ENCODE peak calls at places on chromosome 17, in six cellular contexts. One of them, this sample, is unnamed.

GRCh38 chr17:1008008-1008761 is 11.3 kb downstream of the TIMM22 start:
- DNase-seq in osteoblast: peak; percentile 73
- DNase-seq in progenitor cell of endocrine pancreas: no peak
- DNase-seq in right lobe of liver: no peak
- DNase-seq in GM20000: no peak
- DNase-seq in HFFc6: no peak
- DNase-seq in this sample: no peak

GRCh38 chr17:16135461-16135860 is 79.9 kb downstream of the NCOR1 start:
- DNase-seq in osteoblast: no peak
- DNase-seq in progenitor cell of endocrine pancreas: no peak
- DNase-seq in right lobe of liver: no peak
- DNase-seq in GM20000: no peak
- DNase-seq in HFFc6: no peak
- DNase-seq in this sample: no peak

GRCh38 chr17:5118219-5118618 is 2.4 kb downstream of the USP6 start:
- DNase-seq in osteoblast: no peak
- DNase-seq in progenitor cell of endocrine pancreas: no peak
- DNase-seq in right lobe of liver: no peak
- DNase-seq in GM20000: no peak
- DNase-seq in HFFc6: no peak
- DNase-seq in this sample: peak; percentile 57

GRCh38 chr17:145671-146541 is 8.5 kb downstream of the SCGB1C2 start:
- DNase-seq in osteoblast: peak; percentile 79
- DNase-seq in progenitor cell of endocrine pancreas: no peak
- DNase-seq in right lobe of liver: peak; percentile 19
- DNase-seq in GM20000: no peak
- DNase-seq in HFFc6: no peak
- DNase-seq in this sample: peak; percentile 75

GRCh38 chr17:79979201-79979840 is 56.4 kb downstream of the TBC1D16 start:
- DNase-seq in osteoblast: peak; percentile 65
- DNase-seq in progenitor cell of endocrine pancreas: no peak
- DNase-seq in right lobe of liver: peak; percentile 15
- DNase-seq in GM20000: no peak
- DNase-seq in HFFc6: no peak
- DNase-seq in this sample: peak; percentile 86

GRCh38 chr17:19867094-19867653 is 562 bp downstream of the ULK2 start:
- DNase-seq in osteoblast: peak; percentile 94
- DNase-seq in progenitor cell of endocrine pancreas: peak; percentile 57
- DNase-seq in right lobe of liver: peak; percentile 83
- DNase-seq in GM20000: peak; percentile 80
- DNase-seq in HFFc6: peak; percentile 27
- DNase-seq in this sample: peak; percentile 75

GRCh38 chr17:32396343-32396742 is 46.4 kb downstream of the ZNF207 start:
- DNase-seq in osteoblast: no peak
- DNase-seq in progenitor cell of endocrine pancreas: no peak
- DNase-seq in right lobe of liver: no peak
- DNase-seq in GM20000: no peak
- DNase-seq in HFFc6: no peak
- DNase-seq in this sample: no peak

GRCh38 chr17:5225668-5226457 is 8.8 kb downstream of the SCIMP start:
- DNase-seq in osteoblast: peak; percentile 52
- DNase-seq in progenitor cell of endocrine pancreas: no peak
- DNase-seq in right lobe of liver: no peak
- DNase-seq in GM20000: peak; percentile 29
- DNase-seq in HFFc6: no peak
- DNase-seq in this sample: no peak

GRCh38 chr17:79750650-79751545 is 20.2 kb downstream of the ENPP7 start:
- DNase-seq in osteoblast: peak; percentile 17
- DNase-seq in progenitor cell of endocrine pancreas: no peak
- DNase-seq in right lobe of liver: no peak
- DNase-seq in GM20000: no peak
- DNase-seq in HFFc6: no peak
- DNase-seq in this sample: peak; percentile 2

GRCh38 chr17:80872011-80872929 is 119.4 kb upstream of the CHMP6 start:
- DNase-seq in osteoblast: peak; percentile 73
- DNase-seq in progenitor cell of endocrine pancreas: no peak
- DNase-seq in right lobe of liver: peak; percentile 3
- DNase-seq in GM20000: no peak
- DNase-seq in HFFc6: no peak
- DNase-seq in this sample: peak; percentile 79

GRCh38 chr17:29590979-29591736 is 1.7 kb upstream of the GIT1 start:
- DNase-seq in osteoblast: peak; percentile 96
- DNase-seq in progenitor cell of endocrine pancreas: no peak
- DNase-seq in right lobe of liver: no peak
- DNase-seq in GM20000: peak; percentile 63
- DNase-seq in HFFc6: peak; percentile 36
- DNase-seq in this sample: peak; percentile 84

DNA sequence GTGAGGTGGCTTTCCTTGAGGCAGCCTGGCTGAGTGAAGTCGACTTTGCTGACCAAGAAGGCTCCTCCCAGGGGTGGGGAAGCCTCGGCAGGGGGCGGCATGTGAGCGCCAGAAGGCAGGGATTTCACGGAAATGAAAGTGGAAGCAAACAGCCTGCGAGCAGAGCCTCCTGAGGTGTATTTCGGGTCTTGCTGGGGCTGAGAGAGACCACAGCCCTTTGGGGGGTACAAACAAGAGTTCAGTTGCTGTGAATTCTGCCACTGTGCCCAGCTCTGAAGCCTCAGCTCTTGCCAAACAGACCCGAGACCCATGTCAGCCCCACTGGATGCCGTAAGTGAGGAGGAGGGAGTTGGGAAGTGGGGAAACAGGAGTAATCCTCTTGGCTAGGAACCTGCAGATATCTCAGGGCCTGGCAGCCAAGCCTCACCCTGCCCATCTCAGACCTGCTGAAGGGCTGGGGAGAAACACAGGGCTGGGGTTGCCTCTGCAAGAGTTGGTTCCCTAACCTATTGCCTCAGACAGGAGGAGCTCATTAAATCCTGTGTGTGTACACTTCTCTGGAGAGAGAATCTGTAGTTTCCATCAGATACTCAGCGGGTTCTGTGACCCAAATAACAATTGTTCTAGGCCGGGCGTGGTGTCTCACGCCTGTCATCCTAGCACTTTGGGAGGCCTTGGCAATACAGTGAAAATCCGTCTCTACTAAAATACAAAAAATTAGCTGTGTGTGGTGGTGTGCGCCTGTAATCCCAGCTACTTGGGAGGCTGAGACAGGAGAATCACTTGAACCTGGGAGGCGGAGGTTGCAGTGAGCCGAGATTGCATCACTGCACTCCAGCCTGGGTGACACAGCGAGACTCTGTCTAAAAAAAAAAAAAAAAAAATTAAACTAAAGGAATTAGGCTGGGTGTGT is at the start of gene IFI35:
- DNase-seq in osteoblast: peak; percentile 88
- DNase-seq in progenitor cell of endocrine pancreas: no peak
- DNase-seq in right lobe of liver: peak; percentile 87
- DNase-seq in GM20000: peak; percentile 85
- DNase-seq in HFFc6: peak; percentile 80
- DNase-seq in this sample: peak; percentile 78
- TF ChIP-seq CTCF in osteoblast: peak; percentile 23
- TF ChIP-seq CTCF in progenitor cell of endocrine pancreas: peak; percentile 16
- TF ChIP-seq CTCF in right lobe of liver: peak; percentile 21
- TF ChIP-seq CTCF in GM20000: peak; percentile 1
- TF ChIP-seq CTCF in HFFc6: peak; percentile 64
- TF ChIP-seq CTCF in this sample: peak; percentile 67

GRCh38 chr17:28371245-28372202 is at the start of gene SARM1:
- DNase-seq in osteoblast: peak; percentile 98
- DNase-seq in progenitor cell of endocrine pancreas: peak; percentile 85
- DNase-seq in right lobe of liver: peak; percentile 95
- DNase-seq in GM20000: peak; percentile 96
- DNase-seq in HFFc6: peak; percentile 77
- DNase-seq in this sample: peak; percentile 95
- TF ChIP-seq CTCF in osteoblast: no peak
- TF ChIP-seq CTCF in progenitor cell of endocrine pancreas: no peak
- TF ChIP-seq CTCF in right lobe of liver: no peak
- TF ChIP-seq CTCF in GM20000: no peak
- TF ChIP-seq CTCF in HFFc6: no peak
- TF ChIP-seq CTCF in this sample: no peak

DNA sequence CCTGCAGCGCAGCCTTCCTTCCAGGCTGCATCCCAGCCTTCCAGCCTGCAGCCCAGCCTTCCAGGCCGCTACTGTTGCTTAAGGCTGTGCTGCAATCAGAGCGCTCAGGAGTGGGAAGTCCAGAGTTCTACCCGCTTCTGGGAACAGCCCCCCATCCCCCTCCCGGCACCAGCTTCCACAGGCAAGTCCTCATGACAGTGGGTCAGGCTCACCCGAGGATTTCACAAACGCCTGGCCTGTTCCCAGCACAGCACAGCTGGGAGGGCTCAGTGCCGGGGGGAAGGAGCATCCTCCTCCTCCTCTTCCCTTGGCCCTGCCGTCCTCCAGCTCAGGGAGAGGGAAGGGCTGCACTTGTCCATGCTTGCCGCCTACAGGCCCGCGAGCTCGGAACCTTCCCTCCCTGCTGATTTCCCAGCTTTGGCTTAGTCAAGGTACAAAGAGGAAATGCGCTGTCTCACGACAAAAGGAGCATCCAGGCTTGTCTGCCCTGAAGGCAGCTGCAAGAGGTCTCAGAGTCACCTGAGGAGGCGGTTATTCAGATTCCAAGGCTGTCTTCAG is 8.3 kb downstream of the SOCS3 start:
- DNase-seq in osteoblast: peak; percentile 92
- DNase-seq in progenitor cell of endocrine pancreas: no peak
- DNase-seq in right lobe of liver: peak; percentile 97
- DNase-seq in GM20000: no peak
- DNase-seq in HFFc6: peak; percentile 85
- DNase-seq in this sample: no peak
- TF ChIP-seq CTCF in osteoblast: no peak
- TF ChIP-seq CTCF in progenitor cell of endocrine pancreas: no peak
- TF ChIP-seq CTCF in right lobe of liver: peak; percentile 9
- TF ChIP-seq CTCF in GM20000: no peak
- TF ChIP-seq CTCF in HFFc6: no peak
- TF ChIP-seq CTCF in this sample: peak; percentile 23

GRCh38 chr17:38731526-38732294 is 1.6 kb downstream of the CISD3 start:
- DNase-seq in osteoblast: no peak
- DNase-seq in progenitor cell of endocrine pancreas: no peak
- DNase-seq in right lobe of liver: no peak
- DNase-seq in GM20000: no peak
- DNase-seq in HFFc6: no peak
- DNase-seq in this sample: no peak

GRCh38 chr17:38733315-38734234 is 3.4 kb downstream of the CISD3 start:
- DNase-seq in osteoblast: peak; percentile 57
- DNase-seq in progenitor cell of endocrine pancreas: no peak
- DNase-seq in right lobe of liver: no peak
- DNase-seq in GM20000: no peak
- DNase-seq in HFFc6: no peak
- DNase-seq in this sample: no peak

GRCh38 chr17:38730526-38731379 is 612 bp downstream of the CISD3 start:
- DNase-seq in osteoblast: no peak
- DNase-seq in progenitor cell of endocrine pancreas: no peak
- DNase-seq in right lobe of liver: peak; percentile 93
- DNase-seq in GM20000: no peak
- DNase-seq in HFFc6: peak; percentile 42
- DNase-seq in this sample: no peak

GRCh38 chr17:38734235-38734633 is 4.1 kb downstream of the CISD3 start:
- DNase-seq in osteoblast: peak; percentile 30
- DNase-seq in progenitor cell of endocrine pancreas: no peak
- DNase-seq in right lobe of liver: no peak
- DNase-seq in GM20000: no peak
- DNase-seq in HFFc6: no peak
- DNase-seq in this sample: no peak

DNA sequence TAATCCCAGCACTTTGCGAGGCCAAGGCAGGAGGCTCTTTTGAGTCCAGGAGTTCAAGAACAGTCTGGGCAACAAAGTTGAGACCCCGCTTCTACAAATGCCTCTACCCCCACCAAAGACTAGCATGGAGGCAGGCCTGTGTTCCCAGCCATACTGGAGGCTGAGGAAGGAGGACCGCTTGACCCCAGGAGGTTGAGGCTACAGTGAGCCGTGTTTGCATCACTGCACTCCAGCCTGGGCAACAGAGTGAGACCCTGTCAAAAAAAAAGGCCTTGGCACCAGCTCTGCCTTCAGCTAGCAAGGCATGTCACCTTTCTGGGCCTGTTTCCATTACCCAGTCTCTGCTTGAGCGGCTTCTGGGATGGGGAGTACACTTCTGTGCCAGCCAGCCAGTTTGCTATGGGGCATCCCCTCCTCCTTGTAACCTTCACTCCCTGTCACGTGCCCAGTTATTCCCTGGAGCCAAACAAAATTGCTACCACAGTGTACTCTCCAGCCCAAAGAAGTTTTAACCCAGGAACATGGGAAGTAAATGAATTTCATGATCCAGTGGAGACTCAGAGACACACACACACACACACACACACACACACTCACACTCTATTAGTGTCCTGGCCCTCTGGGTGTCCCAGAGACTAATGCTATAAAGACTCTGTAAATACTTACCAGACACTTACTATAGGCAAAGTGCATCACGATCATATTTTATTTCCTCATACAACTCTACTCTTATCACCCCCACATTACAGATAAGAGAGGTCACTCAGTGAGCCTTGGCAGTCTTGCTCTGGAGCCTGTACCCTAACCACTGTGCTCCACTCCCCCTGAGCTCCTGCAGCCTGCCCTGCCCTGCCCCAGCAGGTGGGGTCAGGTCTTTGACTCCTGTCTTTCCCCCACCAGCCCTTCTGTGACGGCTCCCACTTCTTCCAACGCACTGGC is 2.5 kb downstream of the CISD3 start:
- DNase-seq in osteoblast: no peak
- DNase-seq in progenitor cell of endocrine pancreas: no peak
- DNase-seq in right lobe of liver: no peak
- DNase-seq in GM20000: no peak
- DNase-seq in HFFc6: no peak
- DNase-seq in this sample: no peak
- TF ChIP-seq CTCF in osteoblast: no peak
- TF ChIP-seq CTCF in progenitor cell of endocrine pancreas: no peak
- TF ChIP-seq CTCF in right lobe of liver: no peak
- TF ChIP-seq CTCF in GM20000: no peak
- TF ChIP-seq CTCF in HFFc6: no peak
- TF ChIP-seq CTCF in this sample: no peak

DNA sequence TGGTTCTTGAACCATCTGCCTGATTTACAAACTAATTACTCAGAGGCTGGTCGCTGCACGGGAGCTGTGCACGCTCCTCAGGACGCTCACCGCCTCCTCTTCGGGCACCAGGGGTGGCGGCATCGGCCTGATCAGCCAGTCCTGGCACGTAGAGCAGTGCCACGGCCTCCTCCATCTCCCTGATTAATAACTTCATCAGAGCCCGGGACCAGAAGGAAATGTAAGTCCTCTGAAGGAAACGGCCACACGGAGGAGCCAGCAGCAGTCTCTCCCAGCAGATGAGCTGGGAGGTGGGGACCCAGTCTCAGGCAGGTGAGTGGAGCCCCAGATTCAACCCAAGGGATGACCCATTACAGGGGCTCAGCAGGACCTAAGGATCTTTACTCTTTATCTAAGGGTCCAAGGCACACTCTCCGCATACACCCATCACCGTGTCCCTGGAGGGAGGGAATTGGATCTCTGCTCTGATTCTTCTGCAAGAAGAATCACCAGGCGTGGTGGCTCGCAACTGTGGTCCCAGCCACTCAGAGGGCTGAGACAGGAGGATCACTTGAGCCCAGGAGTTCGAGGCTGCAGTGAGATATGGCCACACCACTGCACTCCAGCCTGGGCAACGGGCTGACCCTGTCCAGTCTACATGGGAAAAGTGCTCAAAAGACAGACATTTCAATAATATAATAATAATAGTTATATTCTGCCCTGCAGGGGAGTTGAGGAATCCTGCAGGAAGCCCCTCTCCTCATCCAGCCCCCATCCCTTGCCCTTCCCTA is 366.5 kb downstream of the SEC14L1 start:
- DNase-seq in osteoblast: peak; percentile 78
- DNase-seq in progenitor cell of endocrine pancreas: no peak
- DNase-seq in right lobe of liver: no peak
- DNase-seq in GM20000: no peak
- DNase-seq in HFFc6: no peak
- DNase-seq in this sample: peak; percentile 86
- TF ChIP-seq CTCF in osteoblast: no peak
- TF ChIP-seq CTCF in progenitor cell of endocrine pancreas: no peak
- TF ChIP-seq CTCF in right lobe of liver: no peak
- TF ChIP-seq CTCF in GM20000: no peak
- TF ChIP-seq CTCF in HFFc6: no peak
- TF ChIP-seq CTCF in this sample: peak; percentile 36

GRCh38 chr17:50634915-50635719 is 436 bp downstream of the ABCC3 start:
- DNase-seq in osteoblast: peak; percentile 90
- DNase-seq in progenitor cell of endocrine pancreas: no peak
- DNase-seq in right lobe of liver: peak; percentile 26
- DNase-seq in GM20000: no peak
- DNase-seq in HFFc6: no peak
- DNase-seq in this sample: no peak
- TF ChIP-seq CTCF in osteoblast: no peak
- TF ChIP-seq CTCF in progenitor cell of endocrine pancreas: peak; percentile 21
- TF ChIP-seq CTCF in right lobe of liver: no peak
- TF ChIP-seq CTCF in GM20000: no peak
- TF ChIP-seq CTCF in HFFc6: peak; percentile 36
- TF ChIP-seq CTCF in this sample: peak; percentile 34

This sample was measured in chondrocyte.